ENCODE peak calls at places on chromosomes 4 and X, in four cellular contexts. Q is stimulated activated CD8-positive, alpha-beta memory T cell treated with anti-CD3 and anti-CD28 coated beads, Interleukin-12 subunit alpha, Interleukin-12 subunit beta, amount 100 ng/mL, for 4 hours; K is CD4-positive, CD25-positive, alpha-beta regulatory T cell; H is H7. L is an unnamed sample.

GRCh38 chrX:40104649-40105015 is 6.9 kb upstream of the BCOR start:
- DNase-seq in H (peak), K (no peak), Q (no peak), L (no peak)

GRCh38 chr4:52110171-52110570 is 59.1 kb downstream of the SPATA18 start:
- DNase-seq in K (no peak), H (no peak), Q (no peak), L (no peak)

GRCh38 chrX:100625985-100626491 is 10.6 kb downstream of the TSPAN6 start:
- DNase-seq in Q (no peak), H (no peak), K (no peak), L (no peak)

GRCh38 chr4:78432896-78433295 is 118.7 kb upstream of the ANXA3 start:
- DNase-seq in H (no peak), Q (no peak), K (no peak), L (no peak)

GRCh38 chrX:107825698-107826285 is at the start of gene MID2:
- DNase-seq in K (peak), Q (peak), H (peak), L (no peak)

GRCh38 chr4:52750819-52751348 is 341 bp downstream of the ERVMER34-1 start:
- DNase-seq in Q (no peak), H (peak), K (no peak), L (no peak)

GRCh38 chr4:71732706-71733105 is 51.2 kb downstream of the GC start:
- DNase-seq in Q (no peak), K (no peak), H (peak), L (no peak)

GRCh38 chr4:27463816-27464215 is 603.2 kb downstream of the STIM2 start:
- DNase-seq in Q (no peak), K (no peak), H (no peak), L (no peak)

GRCh38 chr4:1082215-1083182 is 30.9 kb downstream of the RNF212 start:
- DNase-seq in Q (no peak), H (peak), K (no peak), L (peak)

GRCh38 chr4:82515705-82516104 is 46.1 kb downstream of the TMEM150C start:
- DNase-seq in K (no peak), Q (no peak), H (no peak), L (no peak)

GRCh38 chr4:7451800-7452199 is 17.1 kb upstream of the PSAPL1 start:
- DNase-seq in Q (no peak), H (no peak), K (no peak), L (no peak)

GRCh38 chr4:44479731-44480130 is 31.1 kb upstream of the KCTD8 start:
- DNase-seq in Q (no peak), K (no peak), H (no peak), L (no peak)

GRCh38 chr4:147924604-147925412 is 192.9 kb downstream of the ARHGAP10 start:
- DNase-seq in K (no peak), H (peak), Q (no peak), L (no peak)

GRCh38 chr4:78762529-78762928 is 13.6 kb upstream of the BMP2K start:
- DNase-seq in Q (no peak), K (no peak), H (no peak), L (no peak)

GRCh38 chrX:1172496-1172895 is 40.0 kb downstream of the CRLF2 start:
- DNase-seq in H (no peak), Q (no peak), K (no peak), L (no peak)

GRCh38 chr4:121192500-121192899 is 28.4 kb upstream of the TNIP3 start:
- DNase-seq in H (no peak), K (no peak), Q (no peak), L (no peak)

GRCh38 chrX:140712413-140713173 is 3.0 kb downstream of the LINC00632 start:
- DNase-seq in Q (no peak), H (peak), K (no peak), L (no peak)

GRCh38 chrX:68732906-68733493 is 85.5 kb downstream of the STARD8 start:
- DNase-seq in H (peak), K (peak), Q (no peak), L (peak)

GRCh38 chr4:170872794-170873193 is 783.0 kb upstream of the AADAT start:
- DNase-seq in Q (no peak), K (no peak), H (no peak), L (peak)

GRCh38 chr4:98181815-98182214 is 38.5 kb upstream of the STPG2 start:
- DNase-seq in K (no peak), Q (no peak), H (no peak), L (no peak)

GRCh38 chrX:23901805-23902204 is 5.9 kb downstream of the APOO start:
- DNase-seq in K (peak), Q (no peak), H (peak), L (peak)

GRCh38 chr4:13940921-13941320 is 313.4 kb upstream of the BOD1L1 start:
- DNase-seq in K (no peak), H (no peak), Q (no peak), L (no peak)

GRCh38 chr4:136927172-136927571 is 605.1 kb downstream of the PCDH18 start:
- DNase-seq in Q (no peak), K (no peak), H (no peak), L (no peak)

GRCh38 chr4:108433832-108434231 is 186.5 kb upstream of the RPL34 start:
- DNase-seq in K (no peak), H (no peak), Q (no peak), L (no peak)

GRCh38 chr4:163164591-163164990 is 2.1 kb downstream of the NAF1 start:
- DNase-seq in Q (no peak), H (no peak), K (no peak), L (no peak)

GRCh38 chrX:29143356-29143755 is 556.1 kb downstream of the IL1RAPL1 start:
- DNase-seq in K (no peak), H (no peak), Q (no peak), L (no peak)

GRCh38 chrX:23287191-23287764 is 47.4 kb upstream of the PTCHD1 start:
- DNase-seq in H (no peak), Q (no peak), K (no peak), L (no peak)

GRCh38 chr4:122668241-122668640 is 47.4 kb upstream of the IL21 start:
- DNase-seq in Q (no peak), K (no peak), H (no peak), L (peak)

GRCh38 chr4:119131160-119131559 is 4.5 kb upstream of the MYOZ2 start:
- DNase-seq in K (no peak), H (no peak), Q (no peak), L (no peak)

GRCh38 chr4:38663801-38664703 is at the start of gene KLF3:
- DNase-seq in Q (peak), K (peak), H (peak), L (no peak)

L was measured in keratinocyte.